ENCODE peak calls at places on chromosome 2, in four cellular contexts. B, U, A and Q are unnamed samples.

GRCh38 chr2:222882484-222882928 is 21.7 kb downstream of the ACSL3 start:
- DNase-seq in B (no peak), U (no peak), A (no peak), Q (no peak)

GRCh38 chr2:14543284-14543683 is 89.2 kb upstream of the LRATD1 start:
- DNase-seq in B (no peak), U (no peak), A (no peak), Q (no peak)

GRCh38 chr2:29632018-29632417 is 289.4 kb downstream of the ALK start:
- DNase-seq in B (no peak), U (no peak), A (no peak), Q (no peak)

GRCh38 chr2:101306410-101306809 is 2.1 kb downstream of the RNF149 start:
- DNase-seq in B (peak), U (no peak), A (no peak), Q (no peak)

GRCh38 chr2:199704358-199705238 is 146.4 kb downstream of the FTCDNL1 start:
- DNase-seq in B (peak), U (no peak), A (peak), Q (no peak)

GRCh38 chr2:238784671-238785527 is 63.0 kb upstream of the TWIST2 start:
- DNase-seq in B (peak), U (peak), A (peak), Q (peak)

GRCh38 chr2:108616731-108617161 is 82.5 kb downstream of the LIMS1 start:
- DNase-seq in B (no peak), U (no peak), A (no peak), Q (no peak)

GRCh38 chr2:30666307-30666874 is 140.9 kb downstream of the CAPN13 start:
- DNase-seq in B (no peak), U (peak), A (peak), Q (no peak)

GRCh38 chr2:210517169-210517693 is 39.2 kb upstream of the CPS1 start:
- DNase-seq in B (no peak), U (no peak), A (no peak), Q (no peak)

GRCh38 chr2:239747771-239748170 is 277.4 kb downstream of the NDUFA10 start:
- DNase-seq in B (no peak), U (no peak), A (no peak), Q (no peak)

GRCh38 chr2:129479892-129480291 is 499.6 kb upstream of the RAB6C start:
- DNase-seq in B (no peak), U (no peak), A (no peak), Q (no peak)

GRCh38 chr2:47905454-47906260 is 641 bp downstream of the FBXO11 start:
- DNase-seq in B (peak), U (no peak), A (no peak), Q (peak)

GRCh38 chr2:241358470-241358869 is 2.4 kb downstream of the FARP2 start:
- DNase-seq in B (no peak), U (no peak), A (no peak), Q (no peak)

GRCh38 chr2:222548997-222549396 is 106.9 kb downstream of the FARSB start:
- DNase-seq in B (no peak), U (no peak), A (no peak), Q (no peak)

GRCh38 chr2:212294816-212295215 is 243.8 kb downstream of the ERBB4 start:
- DNase-seq in B (no peak), U (no peak), A (no peak), Q (no peak)

GRCh38 chr2:122519806-122520205 is 764.4 kb downstream of the TSN start:
- DNase-seq in B (no peak), U (no peak), A (no peak), Q (no peak)

GRCh38 chr2:122516775-122517174 is 761.3 kb downstream of the TSN start:
- DNase-seq in B (no peak), U (no peak), A (no peak), Q (no peak)

GRCh38 chr2:122515731-122516130 is 760.3 kb downstream of the TSN start:
- DNase-seq in B (no peak), U (no peak), A (no peak), Q (no peak)

GRCh38 chr2:122520212-122520611 is 764.8 kb downstream of the TSN start:
- DNase-seq in B (no peak), U (no peak), A (no peak), Q (no peak)

GRCh38 chr2:122519366-122519765 is 763.9 kb downstream of the TSN start:
- DNase-seq in B (no peak), U (no peak), A (no peak), Q (no peak)
- TF ChIP-seq CTCF in B (no peak), U (no peak), A (peak), Q (peak)

GRCh38 chr2:194166818-194167217 is 1490.2 kb upstream of the SLC39A10 start:
- DNase-seq in B (peak), U (no peak), A (no peak), Q (no peak)
- TF ChIP-seq CTCF in B (no peak), U (peak), A (peak), Q (peak)

GRCh38 chr2:85611705-85612587 is at the start of gene C2orf68:
- DNase-seq in B (peak), U (no peak), A (no peak), Q (peak)
- TF ChIP-seq CTCF in B (no peak), U (no peak), A (no peak), Q (no peak)

GRCh38 chr2:67006373-67006960 is 390.7 kb upstream of the ETAA1 start:
- DNase-seq in B (no peak), U (no peak), A (no peak), Q (no peak)

GRCh38 chr2:67008114-67008513 is 389.0 kb upstream of the ETAA1 start:
- DNase-seq in B (no peak), U (no peak), A (no peak), Q (no peak)

GRCh38 chr2:67002618-67003371 is 394.3 kb upstream of the ETAA1 start:
- DNase-seq in B (no peak), U (no peak), A (no peak), Q (no peak)
- TF ChIP-seq CTCF in B (no peak), U (no peak), A (no peak), Q (peak)

GRCh38 chr2:235960716-235961640 is 207.2 kb downstream of the GBX2 start:
- DNase-seq in B (no peak), U (no peak), A (no peak), Q (no peak)
- TF ChIP-seq CTCF in B (no peak), U (no peak), A (no peak), Q (no peak)

DNA sequence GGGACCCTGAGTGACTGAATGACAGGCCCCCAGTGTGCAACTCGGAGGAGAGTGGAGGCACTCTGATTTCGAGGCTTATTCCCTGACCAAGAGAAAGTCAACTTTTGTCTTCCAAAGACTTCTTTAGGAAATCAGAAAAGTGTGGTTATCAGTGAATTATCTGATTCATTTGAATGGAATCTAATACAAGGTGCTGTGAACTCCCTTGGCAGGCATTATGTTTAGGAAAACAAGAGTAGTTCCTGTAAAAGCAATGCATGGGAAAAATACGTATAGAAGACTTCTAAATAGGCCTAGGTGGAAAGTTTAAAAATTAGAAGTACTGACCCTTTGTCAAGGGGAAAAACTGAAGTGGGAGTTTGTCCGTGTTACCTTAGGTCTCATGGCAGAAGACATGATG is 269.4 kb downstream of the GBX2 start:
- DNase-seq in B (no peak), U (no peak), A (no peak), Q (no peak)
- TF ChIP-seq CTCF in B (no peak), U (no peak), A (no peak), Q (no peak)